ENCODE peak calls at places on chromosomes 11 and 22, in ten cellular contexts. One of them, this sample, is unnamed.

GRCh38 chr11:27963370-27963769 is 144.6 kb downstream of the KIF18A start:
- DNase-seq in CD8-positive, alpha-beta memory T cell: no peak
- DNase-seq in globus pallidus: no peak
- DNase-seq in iris pigment epithelial cell: no peak
- DNase-seq in stimulated activated CD4-positive, alpha-beta T cell treated with anti-CD3 and anti-CD28 coated beads, Interleukin-15, amount 100 ng/mL, for 48 hours: no peak
- DNase-seq in NCI-H345: peak; percentile 28
- DNase-seq in posterior vena cava: no peak
- DNase-seq in posterior cingulate gyrus: no peak
- DNase-seq in ovary: no peak
- DNase-seq in NCI-H460: no peak
- DNase-seq in this sample: no peak

GRCh38 chr11:73270089-73270854 is 1.9 kb upstream of the P2RY6 start:
- DNase-seq in NCI-H460: no peak
- DNase-seq in posterior cingulate gyrus: no peak
- DNase-seq in iris pigment epithelial cell: no peak
- DNase-seq in posterior vena cava: peak; percentile 67
- DNase-seq in NCI-H345: no peak
- DNase-seq in stimulated activated CD4-positive, alpha-beta T cell treated with anti-CD3 and anti-CD28 coated beads, Interleukin-15, amount 100 ng/mL, for 48 hours: no peak
- DNase-seq in CD8-positive, alpha-beta memory T cell: no peak
- DNase-seq in ovary: no peak
- DNase-seq in globus pallidus: no peak
- DNase-seq in this sample: no peak

GRCh38 chr11:28117712-28118111 is 9.5 kb downstream of the METTL15 start:
- DNase-seq in posterior cingulate gyrus: no peak
- DNase-seq in NCI-H460: no peak
- DNase-seq in stimulated activated CD4-positive, alpha-beta T cell treated with anti-CD3 and anti-CD28 coated beads, Interleukin-15, amount 100 ng/mL, for 48 hours: no peak
- DNase-seq in iris pigment epithelial cell: no peak
- DNase-seq in globus pallidus: no peak
- DNase-seq in CD8-positive, alpha-beta memory T cell: no peak
- DNase-seq in posterior vena cava: no peak
- DNase-seq in NCI-H345: no peak
- DNase-seq in ovary: no peak
- DNase-seq in this sample: no peak

GRCh38 chr11:45556851-45557707 is 108.3 kb downstream of the CHST1 start:
- DNase-seq in NCI-H345: no peak
- DNase-seq in ovary: no peak
- DNase-seq in CD8-positive, alpha-beta memory T cell: no peak
- DNase-seq in NCI-H460: no peak
- DNase-seq in posterior vena cava: no peak
- DNase-seq in stimulated activated CD4-positive, alpha-beta T cell treated with anti-CD3 and anti-CD28 coated beads, Interleukin-15, amount 100 ng/mL, for 48 hours: no peak
- DNase-seq in iris pigment epithelial cell: peak; percentile 43
- DNase-seq in posterior cingulate gyrus: no peak
- DNase-seq in globus pallidus: no peak
- DNase-seq in this sample: no peak

GRCh38 chr11:65546217-65546958 is 11.8 kb downstream of the LTBP3 start:
- DNase-seq in CD8-positive, alpha-beta memory T cell: peak; percentile 98
- DNase-seq in NCI-H460: no peak
- DNase-seq in NCI-H345: peak; percentile 94
- DNase-seq in ovary: peak; percentile 60
- DNase-seq in globus pallidus: no peak
- DNase-seq in posterior cingulate gyrus: peak; percentile 52
- DNase-seq in stimulated activated CD4-positive, alpha-beta T cell treated with anti-CD3 and anti-CD28 coated beads, Interleukin-15, amount 100 ng/mL, for 48 hours: peak; percentile 95
- DNase-seq in posterior vena cava: peak; percentile 95
- DNase-seq in iris pigment epithelial cell: no peak
- DNase-seq in this sample: peak; percentile 86

GRCh38 chr22:40764743-40765441 is 54.3 kb downstream of the SLC25A17 start:
- DNase-seq in posterior vena cava: no peak
- DNase-seq in stimulated activated CD4-positive, alpha-beta T cell treated with anti-CD3 and anti-CD28 coated beads, Interleukin-15, amount 100 ng/mL, for 48 hours: no peak
- DNase-seq in ovary: no peak
- DNase-seq in posterior cingulate gyrus: no peak
- DNase-seq in iris pigment epithelial cell: no peak
- DNase-seq in NCI-H460: no peak
- DNase-seq in NCI-H345: no peak
- DNase-seq in globus pallidus: no peak
- DNase-seq in CD8-positive, alpha-beta memory T cell: no peak
- DNase-seq in this sample: no peak

GRCh38 chr22:35205141-35205775 is 52.0 kb upstream of the HMGXB4 start:
- DNase-seq in NCI-H460: no peak
- DNase-seq in posterior vena cava: no peak
- DNase-seq in iris pigment epithelial cell: no peak
- DNase-seq in ovary: no peak
- DNase-seq in CD8-positive, alpha-beta memory T cell: no peak
- DNase-seq in NCI-H345: no peak
- DNase-seq in stimulated activated CD4-positive, alpha-beta T cell treated with anti-CD3 and anti-CD28 coated beads, Interleukin-15, amount 100 ng/mL, for 48 hours: no peak
- DNase-seq in globus pallidus: no peak
- DNase-seq in posterior cingulate gyrus: no peak
- DNase-seq in this sample: no peak

GRCh38 chr11:86197448-86197847 is 47.1 kb upstream of the EED start:
- DNase-seq in NCI-H460: no peak
- DNase-seq in NCI-H345: no peak
- DNase-seq in ovary: no peak
- DNase-seq in posterior cingulate gyrus: no peak
- DNase-seq in posterior vena cava: no peak
- DNase-seq in globus pallidus: no peak
- DNase-seq in iris pigment epithelial cell: no peak
- DNase-seq in CD8-positive, alpha-beta memory T cell: no peak
- DNase-seq in stimulated activated CD4-positive, alpha-beta T cell treated with anti-CD3 and anti-CD28 coated beads, Interleukin-15, amount 100 ng/mL, for 48 hours: no peak
- DNase-seq in this sample: no peak

GRCh38 chr11:134041349-134041748 is 27.5 kb upstream of the JAM3 start:
- DNase-seq in stimulated activated CD4-positive, alpha-beta T cell treated with anti-CD3 and anti-CD28 coated beads, Interleukin-15, amount 100 ng/mL, for 48 hours: no peak
- DNase-seq in NCI-H460: no peak
- DNase-seq in ovary: no peak
- DNase-seq in globus pallidus: no peak
- DNase-seq in CD8-positive, alpha-beta memory T cell: no peak
- DNase-seq in posterior cingulate gyrus: no peak
- DNase-seq in posterior vena cava: peak; percentile 66
- DNase-seq in NCI-H345: no peak
- DNase-seq in iris pigment epithelial cell: no peak
- DNase-seq in this sample: peak; percentile 7

GRCh38 chr11:4125141-4125540 is 30.5 kb downstream of the RRM1 start:
- DNase-seq in iris pigment epithelial cell: peak; percentile 43
- DNase-seq in NCI-H345: no peak
- DNase-seq in NCI-H460: no peak
- DNase-seq in ovary: no peak
- DNase-seq in globus pallidus: no peak
- DNase-seq in stimulated activated CD4-positive, alpha-beta T cell treated with anti-CD3 and anti-CD28 coated beads, Interleukin-15, amount 100 ng/mL, for 48 hours: no peak
- DNase-seq in posterior vena cava: no peak
- DNase-seq in CD8-positive, alpha-beta memory T cell: no peak
- DNase-seq in posterior cingulate gyrus: no peak
- DNase-seq in this sample: no peak

GRCh38 chr11:134266841-134267251 is 9.3 kb upstream of the GLB1L3 start:
- DNase-seq in NCI-H460: peak; percentile 52
- DNase-seq in posterior cingulate gyrus: no peak
- DNase-seq in CD8-positive, alpha-beta memory T cell: no peak
- DNase-seq in posterior vena cava: no peak
- DNase-seq in NCI-H345: no peak
- DNase-seq in stimulated activated CD4-positive, alpha-beta T cell treated with anti-CD3 and anti-CD28 coated beads, Interleukin-15, amount 100 ng/mL, for 48 hours: no peak
- DNase-seq in ovary: no peak
- DNase-seq in globus pallidus: no peak
- DNase-seq in iris pigment epithelial cell: peak; percentile 80
- DNase-seq in this sample: no peak

GRCh38 chr22:39148727-39149535 is 3.5 kb downstream of the CBX7 start:
- DNase-seq in ovary: peak; percentile 85
- DNase-seq in NCI-H460: no peak
- DNase-seq in posterior cingulate gyrus: peak; percentile 62
- DNase-seq in NCI-H345: no peak
- DNase-seq in globus pallidus: no peak
- DNase-seq in CD8-positive, alpha-beta memory T cell: peak; percentile 87
- DNase-seq in iris pigment epithelial cell: peak; percentile 47
- DNase-seq in posterior vena cava: no peak
- DNase-seq in stimulated activated CD4-positive, alpha-beta T cell treated with anti-CD3 and anti-CD28 coated beads, Interleukin-15, amount 100 ng/mL, for 48 hours: no peak
- DNase-seq in this sample: peak; percentile 75

GRCh38 chr11:102295045-102295444 is 22.2 kb upstream of the BIRC3 start:
- DNase-seq in posterior vena cava: no peak
- DNase-seq in globus pallidus: no peak
- DNase-seq in posterior cingulate gyrus: no peak
- DNase-seq in ovary: no peak
- DNase-seq in iris pigment epithelial cell: no peak
- DNase-seq in NCI-H460: no peak
- DNase-seq in stimulated activated CD4-positive, alpha-beta T cell treated with anti-CD3 and anti-CD28 coated beads, Interleukin-15, amount 100 ng/mL, for 48 hours: no peak
- DNase-seq in NCI-H345: no peak
- DNase-seq in CD8-positive, alpha-beta memory T cell: no peak
- DNase-seq in this sample: no peak

GRCh38 chr22:33577862-33578411 is 342.3 kb downstream of the LARGE1 start:
- DNase-seq in posterior vena cava: no peak
- DNase-seq in stimulated activated CD4-positive, alpha-beta T cell treated with anti-CD3 and anti-CD28 coated beads, Interleukin-15, amount 100 ng/mL, for 48 hours: no peak
- DNase-seq in globus pallidus: no peak
- DNase-seq in ovary: no peak
- DNase-seq in NCI-H345: no peak
- DNase-seq in posterior cingulate gyrus: no peak
- DNase-seq in CD8-positive, alpha-beta memory T cell: no peak
- DNase-seq in NCI-H460: no peak
- DNase-seq in iris pigment epithelial cell: no peak
- DNase-seq in this sample: no peak

GRCh38 chr22:45533731-45534130 is 31.0 kb downstream of the FBLN1 start:
- DNase-seq in stimulated activated CD4-positive, alpha-beta T cell treated with anti-CD3 and anti-CD28 coated beads, Interleukin-15, amount 100 ng/mL, for 48 hours: no peak
- DNase-seq in CD8-positive, alpha-beta memory T cell: no peak
- DNase-seq in posterior vena cava: no peak
- DNase-seq in NCI-H345: no peak
- DNase-seq in NCI-H460: no peak
- DNase-seq in iris pigment epithelial cell: no peak
- DNase-seq in ovary: no peak
- DNase-seq in posterior cingulate gyrus: no peak
- DNase-seq in globus pallidus: no peak
- DNase-seq in this sample: no peak

GRCh38 chr11:112024178-112024777 is 930 bp upstream of the DLAT start:
- DNase-seq in stimulated activated CD4-positive, alpha-beta T cell treated with anti-CD3 and anti-CD28 coated beads, Interleukin-15, amount 100 ng/mL, for 48 hours: no peak
- DNase-seq in CD8-positive, alpha-beta memory T cell: no peak
- DNase-seq in iris pigment epithelial cell: no peak
- DNase-seq in globus pallidus: peak; percentile 24
- DNase-seq in NCI-H460: no peak
- DNase-seq in ovary: no peak
- DNase-seq in posterior cingulate gyrus: no peak
- DNase-seq in posterior vena cava: no peak
- DNase-seq in NCI-H345: no peak
- DNase-seq in this sample: no peak

GRCh38 chr11:96315476-96315875 is 27.5 kb downstream of the MAML2 start:
- DNase-seq in NCI-H345: no peak
- DNase-seq in iris pigment epithelial cell: no peak
- DNase-seq in posterior vena cava: no peak
- DNase-seq in NCI-H460: no peak
- DNase-seq in posterior cingulate gyrus: no peak
- DNase-seq in globus pallidus: no peak
- DNase-seq in CD8-positive, alpha-beta memory T cell: no peak
- DNase-seq in stimulated activated CD4-positive, alpha-beta T cell treated with anti-CD3 and anti-CD28 coated beads, Interleukin-15, amount 100 ng/mL, for 48 hours: no peak
- DNase-seq in ovary: no peak
- DNase-seq in this sample: no peak

GRCh38 chr11:61516675-61517516 is 8.3 kb downstream of the LRRC10B start:
- DNase-seq in ovary: no peak
- DNase-seq in stimulated activated CD4-positive, alpha-beta T cell treated with anti-CD3 and anti-CD28 coated beads, Interleukin-15, amount 100 ng/mL, for 48 hours: no peak
- DNase-seq in NCI-H460: no peak
- DNase-seq in globus pallidus: no peak
- DNase-seq in posterior cingulate gyrus: peak; percentile 57
- DNase-seq in CD8-positive, alpha-beta memory T cell: peak; percentile 68
- DNase-seq in NCI-H345: peak; percentile 17
- DNase-seq in iris pigment epithelial cell: no peak
- DNase-seq in posterior vena cava: no peak
- DNase-seq in this sample: no peak

GRCh38 chr11:65850217-65851082 is 7.5 kb downstream of the CFL1 start:
- DNase-seq in globus pallidus: no peak
- DNase-seq in NCI-H345: no peak
- DNase-seq in posterior cingulate gyrus: no peak
- DNase-seq in ovary: no peak
- DNase-seq in stimulated activated CD4-positive, alpha-beta T cell treated with anti-CD3 and anti-CD28 coated beads, Interleukin-15, amount 100 ng/mL, for 48 hours: no peak
- DNase-seq in NCI-H460: no peak
- DNase-seq in posterior vena cava: peak; percentile 72
- DNase-seq in CD8-positive, alpha-beta memory T cell: no peak
- DNase-seq in iris pigment epithelial cell: no peak
- DNase-seq in this sample: no peak

GRCh38 chr11:104570088-104570701 is 328.1 kb downstream of the CASP12 start:
- DNase-seq in NCI-H345: no peak
- DNase-seq in NCI-H460: no peak
- DNase-seq in posterior vena cava: no peak
- DNase-seq in iris pigment epithelial cell: peak; percentile 71
- DNase-seq in ovary: no peak
- DNase-seq in CD8-positive, alpha-beta memory T cell: no peak
- DNase-seq in stimulated activated CD4-positive, alpha-beta T cell treated with anti-CD3 and anti-CD28 coated beads, Interleukin-15, amount 100 ng/mL, for 48 hours: no peak
- DNase-seq in posterior cingulate gyrus: no peak
- DNase-seq in globus pallidus: no peak
- DNase-seq in this sample: no peak

GRCh38 chr11:13462311-13462927 is 603 bp downstream of the BTBD10 start:
- DNase-seq in globus pallidus: peak; percentile 22
- DNase-seq in iris pigment epithelial cell: peak; percentile 20
- DNase-seq in stimulated activated CD4-positive, alpha-beta T cell treated with anti-CD3 and anti-CD28 coated beads, Interleukin-15, amount 100 ng/mL, for 48 hours: peak; percentile 35
- DNase-seq in ovary: peak; percentile 33
- DNase-seq in posterior vena cava: peak; percentile 86
- DNase-seq in NCI-H460: no peak
- DNase-seq in CD8-positive, alpha-beta memory T cell: peak; percentile 73
- DNase-seq in posterior cingulate gyrus: peak; percentile 41
- DNase-seq in NCI-H345: peak; percentile 58
- DNase-seq in this sample: peak; percentile 75

GRCh38 chr22:46377566-46378498 is 42.3 kb downstream of the TRMU start:
- DNase-seq in CD8-positive, alpha-beta memory T cell: no peak
- DNase-seq in posterior cingulate gyrus: no peak
- DNase-seq in posterior vena cava: no peak
- DNase-seq in NCI-H345: no peak
- DNase-seq in NCI-H460: peak; percentile 8
- DNase-seq in globus pallidus: no peak
- DNase-seq in stimulated activated CD4-positive, alpha-beta T cell treated with anti-CD3 and anti-CD28 coated beads, Interleukin-15, amount 100 ng/mL, for 48 hours: no peak
- DNase-seq in iris pigment epithelial cell: peak; percentile 10
- DNase-seq in ovary: no peak
- DNase-seq in this sample: no peak

GRCh38 chr11:60915250-60915914 is 1.4 kb downstream of the TMEM109 start:
- DNase-seq in globus pallidus: no peak
- DNase-seq in stimulated activated CD4-positive, alpha-beta T cell treated with anti-CD3 and anti-CD28 coated beads, Interleukin-15, amount 100 ng/mL, for 48 hours: peak; percentile 45
- DNase-seq in posterior vena cava: peak; percentile 89
- DNase-seq in posterior cingulate gyrus: no peak
- DNase-seq in iris pigment epithelial cell: peak; percentile 52
- DNase-seq in ovary: peak; percentile 55
- DNase-seq in NCI-H345: no peak
- DNase-seq in CD8-positive, alpha-beta memory T cell: peak; percentile 85
- DNase-seq in NCI-H460: no peak
- DNase-seq in this sample: peak; percentile 72

GRCh38 chr22:19530751-19531150 is 6.5 kb upstream of the CLDN5 start:
- DNase-seq in NCI-H345: no peak
- DNase-seq in NCI-H460: no peak
- DNase-seq in stimulated activated CD4-positive, alpha-beta T cell treated with anti-CD3 and anti-CD28 coated beads, Interleukin-15, amount 100 ng/mL, for 48 hours: no peak
- DNase-seq in iris pigment epithelial cell: no peak
- DNase-seq in posterior cingulate gyrus: no peak
- DNase-seq in posterior vena cava: peak; percentile 48
- DNase-seq in globus pallidus: no peak
- DNase-seq in CD8-positive, alpha-beta memory T cell: no peak
- DNase-seq in ovary: no peak
- DNase-seq in this sample: no peak

GRCh38 chr22:28574159-28574788 is 105.4 kb downstream of the TTC28 start:
- DNase-seq in globus pallidus: no peak
- DNase-seq in posterior vena cava: no peak
- DNase-seq in CD8-positive, alpha-beta memory T cell: no peak
- DNase-seq in NCI-H460: no peak
- DNase-seq in stimulated activated CD4-positive, alpha-beta T cell treated with anti-CD3 and anti-CD28 coated beads, Interleukin-15, amount 100 ng/mL, for 48 hours: no peak
- DNase-seq in iris pigment epithelial cell: no peak
- DNase-seq in ovary: no peak
- DNase-seq in NCI-H345: no peak
- DNase-seq in posterior cingulate gyrus: no peak
- DNase-seq in this sample: no peak

GRCh38 chr11:76888989-76889388 is 28.3 kb downstream of the ACER3 start:
- DNase-seq in iris pigment epithelial cell: peak; percentile 65
- DNase-seq in CD8-positive, alpha-beta memory T cell: no peak
- DNase-seq in globus pallidus: no peak
- DNase-seq in stimulated activated CD4-positive, alpha-beta T cell treated with anti-CD3 and anti-CD28 coated beads, Interleukin-15, amount 100 ng/mL, for 48 hours: no peak
- DNase-seq in NCI-H345: no peak
- DNase-seq in posterior cingulate gyrus: no peak
- DNase-seq in ovary: no peak
- DNase-seq in posterior vena cava: no peak
- DNase-seq in NCI-H460: no peak
- DNase-seq in this sample: no peak

GRCh38 chr11:122923302-122923701 is 40.7 kb downstream of the JHY start:
- DNase-seq in iris pigment epithelial cell: no peak
- DNase-seq in globus pallidus: no peak
- DNase-seq in posterior cingulate gyrus: no peak
- DNase-seq in NCI-H460: no peak
- DNase-seq in CD8-positive, alpha-beta memory T cell: no peak
- DNase-seq in NCI-H345: no peak
- DNase-seq in ovary: no peak
- DNase-seq in stimulated activated CD4-positive, alpha-beta T cell treated with anti-CD3 and anti-CD28 coated beads, Interleukin-15, amount 100 ng/mL, for 48 hours: no peak
- DNase-seq in posterior vena cava: no peak
- DNase-seq in this sample: no peak

GRCh38 chr11:118916842-118917388 is 8.8 kb downstream of the BCL9L start:
- DNase-seq in CD8-positive, alpha-beta memory T cell: no peak
- DNase-seq in NCI-H345: no peak
- DNase-seq in iris pigment epithelial cell: peak; percentile 82
- DNase-seq in NCI-H460: peak; percentile 65
- DNase-seq in stimulated activated CD4-positive, alpha-beta T cell treated with anti-CD3 and anti-CD28 coated beads, Interleukin-15, amount 100 ng/mL, for 48 hours: no peak
- DNase-seq in posterior cingulate gyrus: no peak
- DNase-seq in ovary: peak; percentile 81
- DNase-seq in posterior vena cava: peak; percentile 93
- DNase-seq in globus pallidus: no peak
- DNase-seq in this sample: peak; percentile 81

This sample was measured in left cardiac atrium.